ENCODE peak calls at places on chromosomes 5 and 9, in nine cellular contexts. P is stimulated activated naive CD8-positive, alpha-beta T cell treated with anti-CD3 and anti-CD28 coated beads, Interleukin-15, Interleukin-2, amounts not matched to agents 100 U/mL and 50 U/mL, for 24 hours; Z is SK-N-DZ; V is neural crest cell; R is stromal cell of bone marrow; E is stimulated activated CD4-positive, alpha-beta T cell treated with anti-CD3 and anti-CD28 coated beads, Interleukin-2, amount 100 ng/mL, for 48 hours; Y is glutamatergic neuron; U is osteocyte; L is astrocyte of the hippocampus. F is an unnamed sample.

GRCh38 chr9:132143359-132143758 is 18.5 kb upstream of the NTNG2 start:
- DNase-seq in P (no peak), Z (no peak), V (no peak), R (no peak), E (no peak), Y (no peak), U (no peak), L (no peak), F (no peak)

GRCh38 chr5:55415071-55415470 is 107.3 kb downstream of the MTREX start:
- DNase-seq in P (no peak), Z (no peak), V (no peak), R (no peak), E (no peak), Y (no peak), U (no peak), L (no peak), F (no peak)

GRCh38 chr9:135513351-135513846 is 7.8 kb upstream of the LCN1 start:
- DNase-seq in P (no peak), Z (no peak), V (no peak), R (no peak), E (no peak), Y (no peak), U (peak), L (no peak), F (no peak)

GRCh38 chr5:133244242-133244641 is 192.4 kb downstream of the HSPA4 start:
- DNase-seq in P (no peak), Z (peak), V (no peak), R (no peak), E (no peak), Y (no peak), U (no peak), L (no peak), F (no peak)

GRCh38 chr5:35061216-35061615 is 13.5 kb upstream of the AGXT2 start:
- DNase-seq in P (no peak), Z (no peak), V (no peak), R (no peak), E (no peak), Y (no peak), U (no peak), L (no peak), F (no peak)

GRCh38 chr9:18268381-18268780 is 205.6 kb upstream of the ADAMTSL1 start:
- DNase-seq in P (no peak), Z (no peak), V (no peak), R (peak), E (no peak), Y (no peak), U (no peak), L (peak), F (no peak)

GRCh38 chr9:37187269-37187668 is 66.9 kb downstream of the ZCCHC7 start:
- DNase-seq in P (peak), Z (no peak), V (no peak), R (no peak), E (peak), Y (peak), U (no peak), L (no peak), F (no peak)

GRCh38 chr5:179343902-179344300 is 1.4 kb downstream of the ADAMTS2 start:
- DNase-seq in P (peak), Z (peak), V (peak), R (no peak), E (peak), Y (peak), U (no peak), L (peak), F (no peak)

GRCh38 chr9:133934512-133935221 is 57.5 kb downstream of the VAV2 start:
- DNase-seq in P (no peak), Z (no peak), V (no peak), R (peak), E (no peak), Y (no peak), U (no peak), L (peak), F (no peak)

GRCh38 chr9:131545003-131545785 is at the start of gene PRRT1B:
- DNase-seq in P (no peak), Z (no peak), V (no peak), R (no peak), E (no peak), Y (no peak), U (no peak), L (peak), F (peak)

GRCh38 chr5:67165524-67166459 is 30.8 kb downstream of the CD180 start:
- DNase-seq in P (peak), Z (no peak), V (peak), R (peak), E (peak), Y (peak), U (peak), L (peak), F (no peak)

GRCh38 chr9:136572003-136572595 is 26.3 kb upstream of the NOTCH1 start:
- DNase-seq in P (no peak), Z (no peak), V (peak), R (no peak), E (no peak), Y (no peak), U (no peak), L (peak), F (no peak)

GRCh38 chr5:35308391-35308790 is 78.1 kb upstream of the PRLR start:
- DNase-seq in P (no peak), Z (peak), V (no peak), R (no peak), E (no peak), Y (peak), U (no peak), L (peak), F (no peak)

GRCh38 chr5:89916131-89916530 is 493.4 kb downstream of the CETN3 start:
- DNase-seq in P (no peak), Z (no peak), V (no peak), R (no peak), E (no peak), Y (no peak), U (no peak), L (no peak), F (no peak)

GRCh38 chr5:43400082-43400481 is 12.1 kb downstream of the CCL28 start:
- DNase-seq in P (no peak), Z (no peak), V (no peak), R (peak), E (no peak), Y (no peak), U (no peak), L (peak), F (no peak)

GRCh38 chr5:102654559-102655354 is 100.3 kb upstream of the PAM start:
- DNase-seq in P (no peak), Z (no peak), V (no peak), R (no peak), E (no peak), Y (no peak), U (no peak), L (no peak), F (peak)

GRCh38 chr9:131545786-131546335 is 538 bp downstream of the PRRT1B start:
- DNase-seq in P (no peak), Z (no peak), V (no peak), R (no peak), E (no peak), Y (peak), U (no peak), L (no peak), F (no peak)